ENCODE peak calls at places on chromosomes 12 and 14, in seven cellular contexts. R is fibroblast of the aortic adventitia, C is mesothelial cell of epicardium, X is fibroblast of lung, A is transverse colon, K is glutamatergic neuron, T is colonic mucosa. F is an unnamed sample.

GRCh38 chr12:29733060-29733459 is 50.7 kb downstream of the TMTC1 start:
- DNase-seq in R (no peak), C (no peak), X (no peak), A (no peak), K (no peak), T (no peak), F (no peak)

GRCh38 chr12:93879476-93880376 is 202.6 kb downstream of the CRADD start:
- DNase-seq in R (peak; percentile 80), C (no peak), X (peak; percentile 55), A (no peak), K (no peak), T (peak; percentile 15), F (no peak)

GRCh38 chr14:51095854-51096823 is 1.2 kb upstream of the TRIM9 start:
- DNase-seq in R (peak; percentile 39), C (no peak), X (peak; percentile 58), A (peak; percentile 18), K (peak; percentile 18), T (peak; percentile 33), F (peak; percentile 23)

GRCh38 chr14:104877066-104877805 is 12.2 kb downstream of the CEP170B start:
- DNase-seq in R (no peak), C (no peak), X (no peak), A (no peak), K (peak; percentile 19), T (no peak), F (no peak)

GRCh38 chr12:113200016-113200797 is 14.7 kb downstream of the RITA1 start:
- DNase-seq in R (no peak), C (no peak), X (no peak), A (no peak), K (no peak), T (no peak), F (no peak)

GRCh38 chr14:32933623-32933942 is 5.1 kb upstream of the NPAS3 start:
- DNase-seq in R (peak; percentile 24), C (no peak), X (no peak), A (no peak), K (no peak), T (no peak), F (no peak)

GRCh38 chr14:90599748-90600507 is 203.1 kb downstream of the CALM1 start:
- DNase-seq in R (peak; percentile 63), C (no peak), X (peak; percentile 42), A (no peak), K (peak; percentile 58), T (no peak), F (no peak)

GRCh38 chr14:95502381-95502950 is 14.0 kb downstream of the SYNE3 start:
- DNase-seq in R (no peak), C (no peak), X (no peak), A (no peak), K (no peak), T (no peak), F (no peak)

GRCh38 chr12:5026342-5026938 is 17.2 kb upstream of the KCNA5 start:
- DNase-seq in R (no peak), C (no peak), X (no peak), A (no peak), K (no peak), T (no peak), F (no peak)

GRCh38 chr14:22613091-22613695 is 15.1 kb downstream of the ABHD4 start:
- DNase-seq in R (peak; percentile 25), C (no peak), X (no peak), A (no peak), K (no peak), T (peak; percentile 3), F (no peak)

GRCh38 chr14:71163842-71164500 is 256.7 kb downstream of the PCNX1 start:
- DNase-seq in R (no peak), C (no peak), X (no peak), A (no peak), K (no peak), T (no peak), F (no peak)

GRCh38 chr12:41336041-41336552 is 148.0 kb downstream of the PDZRN4 start:
- DNase-seq in R (no peak), C (no peak), X (no peak), A (no peak), K (no peak), T (no peak), F (no peak)

GRCh38 chr14:76591270-76591669 is 170.0 kb upstream of the VASH1 start:
- DNase-seq in R (no peak), C (no peak), X (no peak), A (no peak), K (no peak), T (no peak), F (no peak)

GRCh38 chr12:100234166-100234565 is 32.7 kb downstream of the DEPDC4 start:
- DNase-seq in R (peak; percentile 60), C (no peak), X (peak; percentile 40), A (no peak), K (no peak), T (no peak), F (no peak)

GRCh38 chr12:77115471-77115870 is 50.1 kb upstream of the E2F7 start:
- DNase-seq in R (no peak), C (no peak), X (peak; percentile 18), A (no peak), K (no peak), T (no peak), F (no peak)

GRCh38 chr14:33986804-33987203 is 35.9 kb upstream of the EGLN3 start:
- DNase-seq in R (peak; percentile 58), C (no peak), X (peak; percentile 65), A (no peak), K (no peak), T (no peak), F (no peak)

GRCh38 chr12:12997734-12998133 is 2.3 kb downstream of the HEBP1 start:
- DNase-seq in R (no peak), C (no peak), X (no peak), A (no peak), K (no peak), T (no peak), F (no peak)

GRCh38 chr12:12999959-13000615 is at the start of gene HEBP1:
- DNase-seq in R (peak; percentile 81), C (peak; percentile 91), X (peak; percentile 89), A (peak; percentile 98), K (peak; percentile 98), T (peak; percentile 98), F (peak; percentile 97)

GRCh38 chr12:12998248-12998647 is 1.8 kb downstream of the HEBP1 start:
- DNase-seq in R (no peak), C (no peak), X (no peak), A (no peak), K (no peak), T (no peak), F (no peak)

GRCh38 chr12:13000616-13000934 is 510 bp upstream of the HEBP1 start:
- DNase-seq in R (peak; percentile 35), C (no peak), X (no peak), A (no peak), K (no peak), T (no peak), F (no peak)

DNA sequence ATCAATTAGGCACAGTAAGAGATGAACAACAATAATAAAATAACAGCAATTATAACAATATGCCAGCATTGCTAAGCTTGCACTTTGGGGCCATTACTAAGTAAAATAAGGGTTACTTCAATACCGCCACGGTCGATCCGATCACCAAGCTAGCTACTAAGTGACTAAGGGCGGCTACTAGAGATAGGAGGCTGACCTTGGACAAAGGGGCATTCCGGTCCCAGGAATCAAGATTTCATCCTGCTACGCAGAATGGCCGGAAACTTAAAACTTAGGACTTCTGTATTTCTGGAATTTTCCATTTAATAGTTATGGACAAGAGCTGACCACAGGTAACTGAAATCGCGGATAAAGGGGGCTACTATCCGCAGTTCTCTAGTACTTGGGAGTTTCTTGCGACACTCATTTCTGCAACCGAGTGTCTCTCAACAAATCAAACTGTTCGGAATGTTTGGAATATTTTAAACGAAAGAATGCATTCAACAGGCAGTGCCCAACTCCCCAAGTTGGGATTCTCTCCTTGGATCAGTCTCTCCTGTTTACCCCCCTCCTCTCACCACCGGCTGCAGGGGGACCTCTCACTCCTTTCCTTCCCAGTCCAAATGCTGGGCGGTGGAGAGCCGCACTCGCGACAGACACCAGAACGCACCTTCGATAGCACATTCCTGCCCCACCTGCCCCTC is 648 bp downstream of the HEBP1 start:
- DNase-seq in R (peak; percentile 35), C (peak; percentile 27), X (peak; percentile 19), A (peak; percentile 49), K (peak; percentile 32), T (peak; percentile 40), F (no peak)
- TF ChIP-seq CTCF in R (no peak), C (no peak), X (peak; percentile 8), A (peak; percentile 5), K (no peak), T (no peak), F (no peak)

DNA sequence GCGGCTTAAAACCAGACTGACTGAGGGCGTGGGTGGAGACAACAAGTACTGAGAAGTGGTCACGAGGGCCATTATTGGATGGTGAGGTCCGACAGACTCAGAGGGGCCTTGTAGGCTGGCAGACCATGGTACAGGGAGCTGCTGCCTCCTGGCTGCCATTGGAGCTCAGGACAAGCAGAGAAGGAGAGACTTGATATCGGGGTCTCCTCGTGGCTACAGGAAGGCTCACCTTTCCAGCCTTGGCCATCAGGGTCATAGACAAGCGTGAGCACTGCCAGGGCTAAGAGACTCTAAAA is 54.2 kb downstream of the FBRSL1 start:
- DNase-seq in R (no peak), C (no peak), X (no peak), A (no peak), K (no peak), T (no peak), F (no peak)
- TF ChIP-seq CTCF in R (peak; percentile 13), C (no peak), X (no peak), A (no peak), K (no peak), T (no peak), F (no peak)

GRCh38 chr12:24728366-24728765 is 220.5 kb downstream of the BCAT1 start:
- DNase-seq in R (peak; percentile 62), C (no peak), X (peak; percentile 72), A (no peak), K (no peak), T (no peak), F (no peak)
- TF ChIP-seq CTCF in R (peak; percentile 63), C (peak; percentile 59), X (peak; percentile 51), A (peak; percentile 35), K (peak; percentile 64), T (no peak), F (no peak)

GRCh38 chr14:55399183-55399582 is 12.4 kb downstream of the ATG14 start:
- DNase-seq in R (no peak), C (no peak), X (no peak), A (no peak), K (no peak), T (no peak), F (no peak)
- TF ChIP-seq CTCF in R (no peak), C (no peak), X (no peak), A (no peak), K (no peak), T (no peak), F (no peak)

GRCh38 chr12:16608346-16608745 is 2.4 kb upstream of the LMO3 start:
- DNase-seq in R (no peak), C (no peak), X (no peak), A (no peak), K (no peak), T (no peak), F (no peak)
- TF ChIP-seq CTCF in R (no peak), C (no peak), X (no peak), A (no peak), K (no peak), T (no peak), F (no peak)

F was measured in activated B cell treated with CpG ODN at 0.5 μM for 24 hours.